ENCODE peak calls at places on chromosomes 3 and 15, in six cellular contexts. One of them, this sample, is unnamed. For H3K27me3, the result is how much of the 10 kb centered on the place peaks cover.

GRCh38 chr3:165713479-165713878 is 123.7 kb downstream of the BCHE start:
- DNase-seq in WERI-Rb-1: no peak
- DNase-seq in cardiac muscle cell: no peak
- DNase-seq in upper lobe of left lung: no peak
- DNase-seq in spleen: no peak
- DNase-seq in body of pancreas: no peak
- DNase-seq in this sample: no peak

GRCh38 chr3:186784820-186785516 is 1.6 kb downstream of the EIF4A2 start:
- DNase-seq in WERI-Rb-1: no peak
- DNase-seq in cardiac muscle cell: no peak
- DNase-seq in upper lobe of left lung: no peak
- DNase-seq in spleen: no peak
- DNase-seq in body of pancreas: no peak
- DNase-seq in this sample: no peak

GRCh38 chr3:9019244-9019961 is 56.1 kb upstream of the RAD18 start:
- DNase-seq in WERI-Rb-1: no peak
- DNase-seq in cardiac muscle cell: no peak
- DNase-seq in upper lobe of left lung: no peak
- DNase-seq in spleen: no peak
- DNase-seq in body of pancreas: no peak
- DNase-seq in this sample: no peak

GRCh38 chr3:126351771-126352475 is 5.3 kb downstream of the KLF15 start:
- DNase-seq in WERI-Rb-1: peak
- DNase-seq in cardiac muscle cell: no peak
- DNase-seq in upper lobe of left lung: peak
- DNase-seq in spleen: peak
- DNase-seq in body of pancreas: peak
- DNase-seq in this sample: peak

GRCh38 chr15:61824291-61824690 is 236.0 kb downstream of the VPS13C start:
- DNase-seq in WERI-Rb-1: no peak
- DNase-seq in cardiac muscle cell: no peak
- DNase-seq in upper lobe of left lung: no peak
- DNase-seq in spleen: no peak
- DNase-seq in body of pancreas: no peak
- DNase-seq in this sample: no peak

GRCh38 chr3:106688463-106688862 is 688.8 kb upstream of the CCDC54 start:
- DNase-seq in WERI-Rb-1: no peak
- DNase-seq in cardiac muscle cell: no peak
- DNase-seq in upper lobe of left lung: peak
- DNase-seq in spleen: no peak
- DNase-seq in body of pancreas: no peak
- DNase-seq in this sample: no peak

GRCh38 chr3:123066896-123067688 is at the start of gene PDIA5:
- DNase-seq in WERI-Rb-1: peak
- DNase-seq in cardiac muscle cell: peak
- DNase-seq in upper lobe of left lung: peak
- DNase-seq in spleen: peak
- DNase-seq in body of pancreas: peak
- DNase-seq in this sample: peak

GRCh38 chr15:61889706-61890105 is 170.5 kb downstream of the VPS13C start:
- DNase-seq in WERI-Rb-1: no peak
- DNase-seq in cardiac muscle cell: no peak
- DNase-seq in upper lobe of left lung: no peak
- DNase-seq in spleen: no peak
- DNase-seq in body of pancreas: no peak
- DNase-seq in this sample: no peak

GRCh38 chr3:133381346-133382109 is 18.3 kb upstream of the BFSP2 start:
- DNase-seq in WERI-Rb-1: no peak
- DNase-seq in cardiac muscle cell: no peak
- DNase-seq in upper lobe of left lung: no peak
- DNase-seq in spleen: no peak
- DNase-seq in body of pancreas: peak
- DNase-seq in this sample: no peak

DNA sequence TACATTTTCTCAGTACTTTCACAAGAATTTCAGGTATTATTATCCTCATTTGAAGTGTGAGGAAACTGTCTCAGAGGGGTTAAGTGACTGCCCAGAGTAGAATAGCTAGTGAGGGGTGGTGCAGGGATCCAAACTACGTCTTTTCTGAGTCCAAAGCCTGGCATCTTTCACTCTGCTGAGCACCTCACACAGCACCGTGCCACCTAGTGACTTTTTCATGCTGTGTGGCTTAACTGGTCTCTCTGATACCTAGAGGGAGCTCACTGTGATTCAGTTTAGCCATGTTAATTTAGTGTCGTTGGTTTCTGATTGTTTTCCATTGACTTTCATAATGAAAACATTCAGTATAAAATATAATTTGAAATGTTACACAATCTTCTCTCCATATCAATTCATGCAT is 91.4 kb upstream of the NLGN1 start:
- DNase-seq in WERI-Rb-1: no peak
- DNase-seq in cardiac muscle cell: no peak
- DNase-seq in upper lobe of left lung: no peak
- DNase-seq in spleen: no peak
- DNase-seq in body of pancreas: no peak
- DNase-seq in this sample: no peak
- H3K27me3 ChIP-seq in WERI-Rb-1: under half
- H3K27me3 ChIP-seq in cardiac muscle cell: under half
- H3K27me3 ChIP-seq in upper lobe of left lung: under half
- H3K27me3 ChIP-seq in spleen: under half
- H3K27me3 ChIP-seq in body of pancreas: under half
- H3K27me3 ChIP-seq in this sample: under half

DNA sequence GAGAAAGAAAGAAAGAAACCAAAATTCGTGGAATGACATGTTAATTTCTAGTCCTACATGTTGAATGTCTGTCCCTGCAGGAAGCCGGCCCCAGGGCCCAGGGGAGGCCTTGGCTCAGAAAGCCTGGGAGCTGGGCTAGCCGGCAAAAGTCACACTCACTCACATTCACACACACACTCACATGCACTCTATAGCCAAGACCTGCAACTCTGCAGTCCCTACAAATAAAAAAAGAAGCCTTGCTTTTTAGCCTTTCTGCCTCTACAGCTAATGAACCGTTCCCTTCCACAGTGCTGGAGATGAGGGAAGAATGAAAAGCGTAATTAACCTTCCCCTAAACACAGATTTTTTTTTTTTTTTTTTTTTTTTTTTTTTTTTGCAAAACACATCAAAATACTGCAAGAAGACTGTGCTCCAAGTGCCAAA is 4.4 kb downstream of the MECOM start:
- DNase-seq in WERI-Rb-1: no peak
- DNase-seq in cardiac muscle cell: no peak
- DNase-seq in upper lobe of left lung: peak
- DNase-seq in spleen: no peak
- DNase-seq in body of pancreas: peak
- DNase-seq in this sample: no peak
- H3K27me3 ChIP-seq in WERI-Rb-1: under half
- H3K27me3 ChIP-seq in cardiac muscle cell: under half
- H3K27me3 ChIP-seq in upper lobe of left lung: under half
- H3K27me3 ChIP-seq in spleen: half or more
- H3K27me3 ChIP-seq in body of pancreas: under half
- H3K27me3 ChIP-seq in this sample: half or more

GRCh38 chr15:73866881-73867410 is 6.4 kb upstream of the TBC1D21 start:
- DNase-seq in WERI-Rb-1: peak
- DNase-seq in cardiac muscle cell: no peak
- DNase-seq in upper lobe of left lung: no peak
- DNase-seq in spleen: no peak
- DNase-seq in body of pancreas: no peak
- DNase-seq in this sample: no peak
- H3K27me3 ChIP-seq in WERI-Rb-1: under half
- H3K27me3 ChIP-seq in cardiac muscle cell: under half
- H3K27me3 ChIP-seq in upper lobe of left lung: under half
- H3K27me3 ChIP-seq in spleen: under half
- H3K27me3 ChIP-seq in body of pancreas: under half
- H3K27me3 ChIP-seq in this sample: under half

GRCh38 chr15:98646546-98647025 is 1.8 kb upstream of the IGF1R start:
- DNase-seq in WERI-Rb-1: no peak
- DNase-seq in cardiac muscle cell: no peak
- DNase-seq in upper lobe of left lung: no peak
- DNase-seq in spleen: no peak
- DNase-seq in body of pancreas: no peak
- DNase-seq in this sample: no peak
- H3K27me3 ChIP-seq in WERI-Rb-1: under half
- H3K27me3 ChIP-seq in cardiac muscle cell: under half
- H3K27me3 ChIP-seq in upper lobe of left lung: under half
- H3K27me3 ChIP-seq in spleen: under half
- H3K27me3 ChIP-seq in body of pancreas: under half
- H3K27me3 ChIP-seq in this sample: under half

GRCh38 chr3:137978328-137978727 is 31.6 kb upstream of the CLDN18 start:
- DNase-seq in WERI-Rb-1: no peak
- DNase-seq in cardiac muscle cell: no peak
- DNase-seq in upper lobe of left lung: no peak
- DNase-seq in spleen: no peak
- DNase-seq in body of pancreas: no peak
- DNase-seq in this sample: no peak
- H3K27me3 ChIP-seq in WERI-Rb-1: under half
- H3K27me3 ChIP-seq in cardiac muscle cell: under half
- H3K27me3 ChIP-seq in upper lobe of left lung: under half
- H3K27me3 ChIP-seq in spleen: under half
- H3K27me3 ChIP-seq in body of pancreas: under half
- H3K27me3 ChIP-seq in this sample: under half

GRCh38 chr3:147359177-147360062 is 46.9 kb downstream of the ZIC4 start:
- DNase-seq in WERI-Rb-1: no peak
- DNase-seq in cardiac muscle cell: no peak
- DNase-seq in upper lobe of left lung: no peak
- DNase-seq in spleen: no peak
- DNase-seq in body of pancreas: no peak
- DNase-seq in this sample: no peak
- H3K27me3 ChIP-seq in WERI-Rb-1: under half
- H3K27me3 ChIP-seq in cardiac muscle cell: half or more
- H3K27me3 ChIP-seq in upper lobe of left lung: under half
- H3K27me3 ChIP-seq in spleen: under half
- H3K27me3 ChIP-seq in body of pancreas: under half
- H3K27me3 ChIP-seq in this sample: half or more